ENCODE peak calls at places on chromosomes 13 and 19, in seven cellular contexts. E, L, U, T, K, R and O are unnamed samples.

GRCh38 chr13:52162279-52163101 is 3.1 kb upstream of the NEK3 start:
- DNase-seq in E (no peak), L (no peak), U (no peak), T (no peak), K (no peak), R (no peak), O (no peak)

GRCh38 chr19:19655641-19656343 is 7.7 kb downstream of the ATP13A1 start:
- DNase-seq in E (no peak), L (peak; percentile 77), U (no peak), T (no peak), K (no peak), R (no peak), O (no peak)

GRCh38 chr13:42153371-42153770 is 104.9 kb downstream of the DGKH start:
- DNase-seq in E (no peak), L (no peak), U (no peak), T (no peak), K (no peak), R (no peak), O (no peak)

GRCh38 chr19:28966737-28967401 is 246.1 kb downstream of the UQCRFS1 start:
- DNase-seq in E (no peak), L (no peak), U (no peak), T (no peak), K (no peak), R (no peak), O (no peak)

GRCh38 chr19:32773126-32773525 is 53.6 kb downstream of the TDRD12 start:
- DNase-seq in E (no peak), L (no peak), U (no peak), T (no peak), K (no peak), R (no peak), O (no peak)

GRCh38 chr13:80524447-80525215 is 183.7 kb upstream of the SPRY2 start:
- DNase-seq in E (no peak), L (no peak), U (no peak), T (no peak), K (no peak), R (no peak), O (no peak)

GRCh38 chr13:65535360-65535759 is 1694.8 kb downstream of the PCDH9 start:
- DNase-seq in E (no peak), L (no peak), U (no peak), T (no peak), K (no peak), R (no peak), O (no peak)

GRCh38 chr19:58181902-58182576 is 822 bp upstream of the ZNF274 start:
- DNase-seq in E (no peak), L (no peak), U (peak; percentile 38), T (peak; percentile 24), K (no peak), R (peak; percentile 70), O (peak; percentile 33)

GRCh38 chr13:110815471-110816204 is 99.2 kb downstream of the ANKRD10 start:
- DNase-seq in E (no peak), L (no peak), U (no peak), T (no peak), K (no peak), R (no peak), O (no peak)

GRCh38 chr19:5339950-5340636 is 519 bp downstream of the PTPRS start:
- DNase-seq in E (no peak), L (peak; percentile 91), U (no peak), T (no peak), K (no peak), R (peak; percentile 29), O (no peak)

GRCh38 chr19:43574424-43575155 is 737 bp downstream of the XRCC1 start:
- DNase-seq in E (no peak), L (peak; percentile 37), U (no peak), T (no peak), K (no peak), R (no peak), O (no peak)

GRCh38 chr13:100347941-100348340 is 240.6 kb downstream of the GGACT start:
- DNase-seq in E (no peak), L (no peak), U (no peak), T (no peak), K (no peak), R (no peak), O (no peak)

GRCh38 chr19:15443838-15444237 is 5.9 kb downstream of the WIZ start:
- DNase-seq in E (no peak), L (no peak), U (no peak), T (no peak), K (peak; percentile 40), R (no peak), O (no peak)

GRCh38 chr19:33705860-33706259 is 84.1 kb downstream of the CHST8 start:
- DNase-seq in E (no peak), L (no peak), U (no peak), T (no peak), K (no peak), R (no peak), O (no peak)

GRCh38 chr19:45050036-45050435 is 11.2 kb downstream of the CLASRP start:
- DNase-seq in E (no peak), L (no peak), U (no peak), T (no peak), K (no peak), R (no peak), O (no peak)

GRCh38 chr19:12112701-12113100 is 27.4 kb downstream of the ZNF20 start:
- DNase-seq in E (no peak), L (no peak), U (no peak), T (no peak), K (no peak), R (peak; percentile 58), O (peak; percentile 4)

GRCh38 chr19:50803633-50804419 is 13.6 kb downstream of the ACP4 start:
- DNase-seq in E (no peak), L (no peak), U (no peak), T (peak; percentile 12), K (no peak), R (no peak), O (no peak)

GRCh38 chr13:80400164-80400767 is 59.3 kb upstream of the SPRY2 start:
- DNase-seq in E (no peak), L (no peak), U (no peak), T (no peak), K (no peak), R (no peak), O (no peak)

GRCh38 chr13:112545866-112546265 is 42.1 kb downstream of the TUBGCP3 start:
- DNase-seq in E (no peak), L (no peak), U (no peak), T (no peak), K (no peak), R (no peak), O (no peak)

GRCh38 chr13:52159159-52159982 is at the start of gene NEK3:
- DNase-seq in E (peak; percentile 76), L (peak; percentile 96), U (peak; percentile 14), T (peak; percentile 9), K (peak; percentile 65), R (peak; percentile 58), O (peak; percentile 52)

GRCh38 chr19:10001899-10002298 is 8.4 kb downstream of the COL5A3 start:
- DNase-seq in E (peak; percentile 71), L (no peak), U (no peak), T (no peak), K (no peak), R (peak; percentile 17), O (no peak)

GRCh38 chr13:46552302-46552680 is 679 bp upstream of the LRCH1 start:
- DNase-seq in E (no peak), L (no peak), U (no peak), T (no peak), K (no peak), R (no peak), O (no peak)

GRCh38 chr19:56155124-56155687 is 14.1 kb downstream of the ZNF444 start:
- DNase-seq in E (no peak), L (no peak), U (no peak), T (no peak), K (no peak), R (no peak), O (no peak)

GRCh38 chr19:53509845-53510244 is 28.1 kb upstream of the ZNF331 start:
- DNase-seq in E (no peak), L (no peak), U (no peak), T (no peak), K (no peak), R (no peak), O (no peak)

GRCh38 chr13:113758651-113759524 is at the start of gene TMEM255B:
- DNase-seq in E (peak; percentile 79), L (peak; percentile 95), U (peak; percentile 62), T (peak; percentile 26), K (peak; percentile 69), R (peak; percentile 77), O (peak; percentile 55)

GRCh38 chr13:59409211-59409610 is 754.5 kb downstream of the DIAPH3 start:
- DNase-seq in E (peak; percentile 27), L (peak; percentile 65), U (no peak), T (no peak), K (peak; percentile 47), R (no peak), O (no peak)

GRCh38 chr13:41058229-41059070 is 2.9 kb upstream of the WBP4 start:
- DNase-seq in E (no peak), L (no peak), U (no peak), T (no peak), K (no peak), R (no peak), O (no peak)

GRCh38 chr13:30132623-30133553 is 174.5 kb downstream of the KATNAL1 start:
- DNase-seq in E (peak; percentile 96), L (peak; percentile 100), U (peak; percentile 93), T (peak; percentile 94), K (peak; percentile 96), R (peak; percentile 95), O (peak; percentile 90)